ENCODE peak calls at places on chromosomes 3 and 15, in nine cellular contexts. One of them, this sample, is unnamed.

GRCh38 chr15:68249058-68249713 is 19.7 kb upstream of the CLN6 start:
- DNase-seq in neural progenitor cell: no peak
- DNase-seq in heart left ventricle: no peak
- DNase-seq in SK-N-MC: no peak
- DNase-seq in cardiac fibroblast: no peak
- DNase-seq in AG09309: no peak
- DNase-seq in IMR-90: no peak
- DNase-seq in hepatocyte: no peak
- DNase-seq in MG63: no peak
- DNase-seq in this sample: no peak

GRCh38 chr3:150367771-150368170 is 40.3 kb upstream of the TSC22D2 start:
- DNase-seq in neural progenitor cell: no peak
- DNase-seq in heart left ventricle: no peak
- DNase-seq in SK-N-MC: no peak
- DNase-seq in cardiac fibroblast: peak; percentile 40
- DNase-seq in AG09309: no peak
- DNase-seq in IMR-90: no peak
- DNase-seq in hepatocyte: no peak
- DNase-seq in MG63: peak; percentile 96
- DNase-seq in this sample: no peak

GRCh38 chr3:102170545-102170944 is 264.3 kb upstream of the ZPLD1 start:
- DNase-seq in neural progenitor cell: no peak
- DNase-seq in heart left ventricle: no peak
- DNase-seq in SK-N-MC: no peak
- DNase-seq in cardiac fibroblast: no peak
- DNase-seq in AG09309: no peak
- DNase-seq in IMR-90: no peak
- DNase-seq in hepatocyte: no peak
- DNase-seq in MG63: no peak
- DNase-seq in this sample: no peak

GRCh38 chr3:107013606-107014005 is 363.6 kb upstream of the CCDC54 start:
- DNase-seq in neural progenitor cell: no peak
- DNase-seq in heart left ventricle: no peak
- DNase-seq in SK-N-MC: no peak
- DNase-seq in cardiac fibroblast: no peak
- DNase-seq in AG09309: no peak
- DNase-seq in IMR-90: no peak
- DNase-seq in hepatocyte: no peak
- DNase-seq in MG63: no peak
- DNase-seq in this sample: no peak

GRCh38 chr3:69072928-69073327 is 7.2 kb downstream of the UBA3 start:
- DNase-seq in neural progenitor cell: no peak
- DNase-seq in heart left ventricle: no peak
- DNase-seq in SK-N-MC: no peak
- DNase-seq in cardiac fibroblast: no peak
- DNase-seq in AG09309: no peak
- DNase-seq in IMR-90: no peak
- DNase-seq in hepatocyte: no peak
- DNase-seq in MG63: no peak
- DNase-seq in this sample: no peak

GRCh38 chr15:38534691-38535090 is 29.9 kb downstream of the RASGRP1 start:
- DNase-seq in neural progenitor cell: no peak
- DNase-seq in heart left ventricle: no peak
- DNase-seq in SK-N-MC: no peak
- DNase-seq in cardiac fibroblast: no peak
- DNase-seq in AG09309: no peak
- DNase-seq in IMR-90: no peak
- DNase-seq in hepatocyte: no peak
- DNase-seq in MG63: no peak
- DNase-seq in this sample: no peak

GRCh38 chr15:101115887-101116680 is 135.8 kb downstream of the CHSY1 start:
- DNase-seq in neural progenitor cell: no peak
- DNase-seq in heart left ventricle: peak; percentile 61
- DNase-seq in SK-N-MC: no peak
- DNase-seq in cardiac fibroblast: no peak
- DNase-seq in AG09309: no peak
- DNase-seq in IMR-90: peak; percentile 77
- DNase-seq in hepatocyte: peak; percentile 59
- DNase-seq in MG63: peak; percentile 53
- DNase-seq in this sample: no peak

GRCh38 chr3:72041531-72041930 is 256.6 kb upstream of the PROK2 start:
- DNase-seq in neural progenitor cell: no peak
- DNase-seq in heart left ventricle: no peak
- DNase-seq in SK-N-MC: no peak
- DNase-seq in cardiac fibroblast: no peak
- DNase-seq in AG09309: no peak
- DNase-seq in IMR-90: no peak
- DNase-seq in hepatocyte: peak; percentile 40
- DNase-seq in MG63: peak; percentile 8
- DNase-seq in this sample: no peak

GRCh38 chr3:139310474-139310933 is 33.3 kb upstream of the MRPS22 start:
- DNase-seq in neural progenitor cell: no peak
- DNase-seq in heart left ventricle: no peak
- DNase-seq in SK-N-MC: no peak
- DNase-seq in cardiac fibroblast: peak; percentile 76
- DNase-seq in AG09309: peak; percentile 95
- DNase-seq in IMR-90: peak; percentile 92
- DNase-seq in hepatocyte: no peak
- DNase-seq in MG63: peak; percentile 89
- DNase-seq in this sample: peak; percentile 45

GRCh38 chr15:70362350-70362749 is 264.6 kb upstream of the TLE3 start:
- DNase-seq in neural progenitor cell: no peak
- DNase-seq in heart left ventricle: no peak
- DNase-seq in SK-N-MC: no peak
- DNase-seq in cardiac fibroblast: no peak
- DNase-seq in AG09309: no peak
- DNase-seq in IMR-90: no peak
- DNase-seq in hepatocyte: no peak
- DNase-seq in MG63: no peak
- DNase-seq in this sample: no peak

GRCh38 chr3:174100744-174101143 is 703.2 kb downstream of the NLGN1 start:
- DNase-seq in neural progenitor cell: no peak
- DNase-seq in heart left ventricle: no peak
- DNase-seq in SK-N-MC: no peak
- DNase-seq in cardiac fibroblast: peak; percentile 8
- DNase-seq in AG09309: no peak
- DNase-seq in IMR-90: peak; percentile 30
- DNase-seq in hepatocyte: no peak
- DNase-seq in MG63: no peak
- DNase-seq in this sample: peak; percentile 14

GRCh38 chr3:174097686-174098085 is 700.1 kb downstream of the NLGN1 start:
- DNase-seq in neural progenitor cell: peak; percentile 3
- DNase-seq in heart left ventricle: no peak
- DNase-seq in SK-N-MC: no peak
- DNase-seq in cardiac fibroblast: no peak
- DNase-seq in AG09309: no peak
- DNase-seq in IMR-90: no peak
- DNase-seq in hepatocyte: no peak
- DNase-seq in MG63: no peak
- DNase-seq in this sample: peak; percentile 2

GRCh38 chr3:174102274-174102673 is 704.7 kb downstream of the NLGN1 start:
- DNase-seq in neural progenitor cell: no peak
- DNase-seq in heart left ventricle: no peak
- DNase-seq in SK-N-MC: no peak
- DNase-seq in cardiac fibroblast: no peak
- DNase-seq in AG09309: no peak
- DNase-seq in IMR-90: no peak
- DNase-seq in hepatocyte: no peak
- DNase-seq in MG63: no peak
- DNase-seq in this sample: no peak

GRCh38 chr3:174099724-174100123 is 702.2 kb downstream of the NLGN1 start:
- DNase-seq in neural progenitor cell: no peak
- DNase-seq in heart left ventricle: no peak
- DNase-seq in SK-N-MC: no peak
- DNase-seq in cardiac fibroblast: no peak
- DNase-seq in AG09309: no peak
- DNase-seq in IMR-90: no peak
- DNase-seq in hepatocyte: no peak
- DNase-seq in MG63: no peak
- DNase-seq in this sample: no peak

DNA sequence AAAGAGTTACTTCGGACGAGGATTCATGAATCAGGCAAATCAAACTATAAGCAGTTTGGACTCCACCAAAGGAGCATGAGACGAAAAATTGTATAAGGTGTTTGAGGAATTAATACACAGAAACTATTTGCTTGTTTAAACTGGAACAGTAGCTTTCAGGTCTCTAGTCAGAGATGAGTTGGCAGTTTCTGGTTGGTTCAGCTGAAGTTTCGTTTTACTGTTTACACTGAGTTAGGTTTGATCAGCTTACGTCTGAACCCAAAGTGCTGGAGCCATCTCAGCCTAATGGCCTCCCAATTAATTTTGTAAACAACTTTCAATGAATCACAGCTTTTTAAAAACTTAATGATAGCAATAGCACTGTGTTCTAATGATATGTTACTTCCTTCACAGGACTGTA is 703.7 kb downstream of the NLGN1 start:
- DNase-seq in neural progenitor cell: no peak
- DNase-seq in heart left ventricle: no peak
- DNase-seq in SK-N-MC: no peak
- DNase-seq in cardiac fibroblast: no peak
- DNase-seq in AG09309: no peak
- DNase-seq in IMR-90: peak; percentile 69
- DNase-seq in hepatocyte: no peak
- DNase-seq in MG63: no peak
- DNase-seq in this sample: peak; percentile 67
- H3K4me3 ChIP-seq in neural progenitor cell: no peak overlapping the region
- H3K4me3 ChIP-seq in heart left ventricle: no peak overlapping the region
- H3K4me3 ChIP-seq in SK-N-MC: no peak overlapping the region
- H3K4me3 ChIP-seq in cardiac fibroblast: no peak overlapping the region
- H3K4me3 ChIP-seq in AG09309: no peak overlapping the region
- H3K4me3 ChIP-seq in IMR-90: no peak overlapping the region
- H3K4me3 ChIP-seq in hepatocyte: no peak overlapping the region
- H3K4me3 ChIP-seq in MG63: no peak overlapping the region
- H3K4me3 ChIP-seq in this sample: no peak overlapping the region

DNA sequence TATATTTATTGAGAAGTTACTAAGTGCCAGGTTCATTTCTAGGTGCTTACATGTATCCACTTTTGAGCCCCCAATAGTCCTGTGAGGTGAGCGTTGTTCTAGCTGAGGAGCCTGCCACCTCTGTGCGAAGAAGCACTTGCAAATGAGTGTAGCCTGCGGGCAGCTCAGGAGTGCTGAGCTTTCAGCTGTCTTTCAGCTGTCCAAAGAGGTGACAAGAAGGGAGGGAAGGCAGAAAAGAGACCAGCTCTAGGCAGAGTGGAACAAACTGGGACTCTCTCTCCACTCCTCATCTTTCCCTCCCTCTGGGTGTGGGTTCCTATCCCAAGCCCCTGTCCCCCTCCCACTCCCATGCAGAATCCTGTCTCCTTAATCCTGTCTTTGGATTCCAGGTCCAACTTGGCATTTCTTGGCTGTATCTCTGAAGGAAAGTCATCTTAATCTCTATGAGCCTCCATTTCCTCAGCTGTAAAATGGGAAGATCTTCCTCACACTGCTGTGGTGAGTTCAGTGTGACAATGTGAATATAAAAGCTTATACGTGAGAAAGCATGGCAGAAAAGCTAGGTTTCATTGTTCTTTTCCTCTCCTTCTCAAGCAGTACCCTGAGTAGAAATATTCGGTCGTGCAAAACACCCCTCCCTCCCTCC is 6.7 kb upstream of the SRP14 start:
- DNase-seq in neural progenitor cell: no peak
- DNase-seq in heart left ventricle: no peak
- DNase-seq in SK-N-MC: no peak
- DNase-seq in cardiac fibroblast: no peak
- DNase-seq in AG09309: no peak
- DNase-seq in IMR-90: no peak
- DNase-seq in hepatocyte: no peak
- DNase-seq in MG63: no peak
- DNase-seq in this sample: peak; percentile 35
- H3K4me3 ChIP-seq in neural progenitor cell: no peak overlapping the region
- H3K4me3 ChIP-seq in heart left ventricle: peak overlapping the region; percentile 43
- H3K4me3 ChIP-seq in SK-N-MC: peak overlapping the region; percentile 69
- H3K4me3 ChIP-seq in cardiac fibroblast: no peak overlapping the region
- H3K4me3 ChIP-seq in AG09309: no peak overlapping the region
- H3K4me3 ChIP-seq in IMR-90: no peak overlapping the region
- H3K4me3 ChIP-seq in hepatocyte: no peak overlapping the region
- H3K4me3 ChIP-seq in MG63: no peak overlapping the region
- H3K4me3 ChIP-seq in this sample: no peak overlapping the region

GRCh38 chr15:41876689-41877088 is 17.2 kb downstream of the SPTBN5 start:
- DNase-seq in neural progenitor cell: no peak
- DNase-seq in heart left ventricle: no peak
- DNase-seq in SK-N-MC: no peak
- DNase-seq in cardiac fibroblast: no peak
- DNase-seq in AG09309: no peak
- DNase-seq in IMR-90: no peak
- DNase-seq in hepatocyte: no peak
- DNase-seq in MG63: no peak
- DNase-seq in this sample: no peak
- H3K4me3 ChIP-seq in neural progenitor cell: no peak overlapping the region
- H3K4me3 ChIP-seq in heart left ventricle: no peak overlapping the region
- H3K4me3 ChIP-seq in SK-N-MC: no peak overlapping the region
- H3K4me3 ChIP-seq in cardiac fibroblast: no peak overlapping the region
- H3K4me3 ChIP-seq in AG09309: no peak overlapping the region
- H3K4me3 ChIP-seq in IMR-90: no peak overlapping the region
- H3K4me3 ChIP-seq in hepatocyte: no peak overlapping the region
- H3K4me3 ChIP-seq in MG63: no peak overlapping the region
- H3K4me3 ChIP-seq in this sample: no peak overlapping the region

GRCh38 chr15:39854161-39854560 is 65.9 kb downstream of the GPR176 start:
- DNase-seq in neural progenitor cell: no peak
- DNase-seq in heart left ventricle: no peak
- DNase-seq in SK-N-MC: no peak
- DNase-seq in cardiac fibroblast: peak; percentile 73
- DNase-seq in AG09309: no peak
- DNase-seq in IMR-90: peak; percentile 60
- DNase-seq in hepatocyte: no peak
- DNase-seq in MG63: no peak
- DNase-seq in this sample: no peak

GRCh38 chr15:39851505-39852082 is 68.5 kb downstream of the GPR176 start:
- DNase-seq in neural progenitor cell: no peak
- DNase-seq in heart left ventricle: no peak
- DNase-seq in SK-N-MC: no peak
- DNase-seq in cardiac fibroblast: peak; percentile 56
- DNase-seq in AG09309: no peak
- DNase-seq in IMR-90: peak; percentile 68
- DNase-seq in hepatocyte: no peak
- DNase-seq in MG63: no peak
- DNase-seq in this sample: no peak

GRCh38 chr15:39855400-39855799 is 64.7 kb downstream of the GPR176 start:
- DNase-seq in neural progenitor cell: no peak
- DNase-seq in heart left ventricle: no peak
- DNase-seq in SK-N-MC: no peak
- DNase-seq in cardiac fibroblast: peak; percentile 65
- DNase-seq in AG09309: no peak
- DNase-seq in IMR-90: peak; percentile 36
- DNase-seq in hepatocyte: no peak
- DNase-seq in MG63: no peak
- DNase-seq in this sample: no peak

GRCh38 chr15:39850436-39850835 is 67.8 kb upstream of the FSIP1 start:
- DNase-seq in neural progenitor cell: no peak
- DNase-seq in heart left ventricle: no peak
- DNase-seq in SK-N-MC: no peak
- DNase-seq in cardiac fibroblast: no peak
- DNase-seq in AG09309: no peak
- DNase-seq in IMR-90: no peak
- DNase-seq in hepatocyte: no peak
- DNase-seq in MG63: no peak
- DNase-seq in this sample: no peak

DNA sequence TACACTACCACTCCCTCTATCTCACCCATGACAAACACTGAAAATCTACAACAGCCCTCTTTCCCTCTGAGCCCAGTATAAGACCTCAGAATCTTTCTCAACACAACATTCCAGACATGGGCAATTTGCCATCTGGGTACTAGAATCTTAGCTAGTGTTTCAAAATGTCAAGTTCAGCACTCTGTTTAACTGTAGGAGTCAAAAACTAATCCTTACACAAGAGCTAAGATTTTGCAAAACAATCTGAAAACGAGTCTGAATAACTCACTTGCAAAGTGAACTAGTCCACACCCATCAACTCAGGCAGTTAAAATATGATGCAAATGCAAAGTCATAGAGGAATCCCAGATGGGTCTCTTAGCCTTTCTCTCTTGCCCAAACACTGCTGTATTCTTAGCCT is 67.8 kb downstream of the GPR176 start:
- DNase-seq in neural progenitor cell: no peak
- DNase-seq in heart left ventricle: no peak
- DNase-seq in SK-N-MC: no peak
- DNase-seq in cardiac fibroblast: peak; percentile 88
- DNase-seq in AG09309: peak; percentile 77
- DNase-seq in IMR-90: peak; percentile 74
- DNase-seq in hepatocyte: no peak
- DNase-seq in MG63: no peak
- DNase-seq in this sample: no peak
- H3K4me3 ChIP-seq in neural progenitor cell: no peak overlapping the region
- H3K4me3 ChIP-seq in heart left ventricle: no peak overlapping the region
- H3K4me3 ChIP-seq in SK-N-MC: no peak overlapping the region
- H3K4me3 ChIP-seq in cardiac fibroblast: no peak overlapping the region
- H3K4me3 ChIP-seq in AG09309: no peak overlapping the region
- H3K4me3 ChIP-seq in IMR-90: no peak overlapping the region
- H3K4me3 ChIP-seq in hepatocyte: no peak overlapping the region
- H3K4me3 ChIP-seq in MG63: no peak overlapping the region
- H3K4me3 ChIP-seq in this sample: no peak overlapping the region